ENCODE peak calls at places on chromosome 19, in four cellular contexts. A is Jurkat, Clone E6-1; N is HL-60; L is cardiac fibroblast. K is an unnamed sample.

GRCh38 chr19:22602631-22603272 is 31.4 kb upstream of the ZNF492 start:
- DNase-seq in L (no peak), N (no peak), A (no peak), K (no peak)

GRCh38 chr19:54138777-54139256 is 1.3 kb downstream of the CNOT3 start:
- DNase-seq in L (no peak), A (no peak), N (no peak), K (no peak)

GRCh38 chr19:30069535-30070197 is 127.6 kb downstream of the URI1 start:
- DNase-seq in N (no peak), L (no peak), A (no peak), K (no peak)

GRCh38 chr19:21698215-21698614 is 69.2 kb downstream of the ZNF100 start:
- DNase-seq in L (peak; percentile 21), N (no peak), A (peak; percentile 64), K (no peak)

GRCh38 chr19:35015576-35016351 is 14.5 kb upstream of the SCN1B start:
- DNase-seq in A (no peak), L (peak; percentile 20), N (no peak), K (no peak)

GRCh38 chr19:33879818-33880575 is 83.3 kb downstream of the KCTD15 start:
- DNase-seq in N (no peak), A (no peak), L (no peak), K (no peak)

GRCh38 chr19:48719263-48720171 is at the start of gene MAMSTR:
- DNase-seq in A (no peak), N (no peak), L (no peak), K (no peak)

GRCh38 chr19:40208602-40209001 is 9.6 kb downstream of the TTC9B start:
- DNase-seq in N (no peak), L (no peak), A (no peak), K (no peak)

GRCh38 chr19:34366670-34367423 is 1.9 kb downstream of the GPI start:
- DNase-seq in N (peak; percentile 95), A (no peak), L (peak; percentile 92), K (peak; percentile 61)

GRCh38 chr19:43610493-43610892 is 1.4 kb upstream of the SRRM5 start:
- DNase-seq in L (no peak), N (no peak), A (no peak), K (no peak)

GRCh38 chr19:1713170-1713569 is 40.1 kb upstream of the ONECUT3 start:
- DNase-seq in N (no peak), L (no peak), A (no peak), K (no peak)

GRCh38 chr19:8702350-8702749 is 3.8 kb upstream of the ACTL9 start:
- DNase-seq in N (peak; percentile 22), L (no peak), A (no peak), K (no peak)

GRCh38 chr19:19490247-19490968 is 24.9 kb downstream of the TSSK6 start:
- DNase-seq in N (peak; percentile 82), A (peak; percentile 83), L (peak; percentile 89), K (peak; percentile 7)
- H3K4me3 ChIP-seq in N (no peak overlapping the region), A (no peak overlapping the region), L (no peak overlapping the region), K (no peak overlapping the region)

GRCh38 chr19:12787458-12787857 is 3.8 kb upstream of the JUNB start:
- DNase-seq in N (no peak), L (no peak), A (no peak), K (no peak)

GRCh38 chr19:12788682-12789097 is 2.6 kb upstream of the JUNB start:
- DNase-seq in N (peak; percentile 77), A (no peak), L (peak; percentile 83), K (no peak)

GRCh38 chr19:12789098-12789903 is 2.0 kb upstream of the JUNB start:
- DNase-seq in A (no peak), N (no peak), L (no peak), K (no peak)

GRCh38 chr19:12786950-12787349 is 4.3 kb upstream of the JUNB start:
- DNase-seq in L (no peak), A (no peak), N (no peak), K (no peak)

GRCh38 chr19:12788025-12788681 is 3.1 kb upstream of the JUNB start:
- DNase-seq in A (no peak), L (no peak), N (no peak), K (no peak)
- H3K4me3 ChIP-seq in A (no peak overlapping the region), L (no peak overlapping the region), N (no peak overlapping the region), K (no peak overlapping the region)

DNA sequence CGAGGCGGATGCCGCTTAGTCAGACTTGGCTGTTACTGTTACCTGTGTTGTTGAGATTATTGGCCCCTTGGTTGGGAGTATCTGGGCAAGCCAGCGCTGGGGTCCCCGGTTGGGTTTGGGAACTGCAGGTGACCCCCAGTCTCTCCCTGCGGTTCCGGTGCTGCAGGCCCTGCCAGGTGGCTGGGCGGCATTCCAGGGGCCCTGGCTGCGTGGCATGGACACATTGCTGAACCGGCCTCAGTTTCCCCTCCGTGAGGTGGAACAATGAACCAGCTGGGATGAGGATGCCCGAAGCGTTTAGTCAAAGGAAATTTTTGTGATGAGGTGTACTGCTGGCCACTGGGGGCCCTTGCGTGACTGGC is 538 bp downstream of the B3GNT3 start:
- DNase-seq in A (no peak), N (no peak), L (no peak), K (no peak)
- H3K4me3 ChIP-seq in A (no peak overlapping the region), N (no peak overlapping the region), L (no peak overlapping the region), K (no peak overlapping the region)

GRCh38 chr19:11736696-11737095 is 2.0 kb downstream of the ZNF823 start:
- DNase-seq in L (peak; percentile 36), A (no peak), N (peak; percentile 53), K (no peak)
- H3K4me3 ChIP-seq in L (peak overlapping the region; percentile 10), A (no peak overlapping the region), N (no peak overlapping the region), K (peak overlapping the region; percentile 18)

DNA sequence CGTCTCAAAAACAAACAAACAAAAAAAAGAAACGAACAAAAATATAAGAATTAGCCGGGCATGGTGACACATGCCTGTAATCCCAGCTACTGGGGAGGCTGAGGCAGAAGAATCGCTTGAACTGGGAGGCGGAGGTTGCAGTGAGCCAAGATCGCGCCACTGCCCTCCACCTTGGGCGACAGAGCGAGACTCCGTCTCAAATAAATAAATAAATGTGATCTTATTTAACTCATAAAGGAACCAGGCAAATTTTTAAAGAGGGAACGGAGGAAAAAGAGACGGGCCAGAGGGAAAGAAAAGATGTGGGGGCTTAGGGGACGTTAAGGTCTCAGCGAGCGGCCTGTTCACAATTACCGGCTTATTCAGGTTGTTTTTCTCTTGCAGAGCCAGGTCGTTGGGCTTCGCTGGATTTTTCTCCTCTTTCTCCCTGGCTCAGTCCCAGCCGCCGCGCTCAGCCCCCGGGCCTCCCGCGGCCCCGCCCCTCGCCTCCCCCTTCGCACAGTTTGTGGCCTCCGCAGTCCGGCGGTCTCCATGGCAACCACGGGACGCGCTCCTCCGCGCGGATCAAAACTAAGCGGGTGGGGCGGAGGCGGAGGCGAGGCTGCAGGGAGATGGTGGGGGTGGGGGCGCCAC is 2.8 kb upstream of the CCDC8 start:
- DNase-seq in N (no peak), L (peak; percentile 95), A (no peak), K (no peak)
- H3K4me3 ChIP-seq in N (no peak overlapping the region), L (peak overlapping the region; percentile 42), A (no peak overlapping the region), K (peak overlapping the region; percentile 50)

K was measured in AG04449.